ENCODE peak calls at places on chromosome 1, in six cellular contexts. One of them, this sample, is unnamed.

GRCh38 chr1:191134796-191135195 is 657.1 kb upstream of the BRINP3 start:
- DNase-seq in T-helper 2 cell treated with Interferon-gamma antibody and Interleukin-4, amounts not matched to agents 5 μg/mL and 100 μg/mL, for 36 hours: no peak
- DNase-seq in sigmoid colon: no peak
- DNase-seq in KBM-7: no peak
- DNase-seq in left colon: no peak
- DNase-seq in T47D: no peak
- DNase-seq in this sample: no peak

GRCh38 chr1:28518745-28519341 is 13.0 kb downstream of the RCC1 start:
- DNase-seq in T-helper 2 cell treated with Interferon-gamma antibody and Interleukin-4, amounts not matched to agents 5 μg/mL and 100 μg/mL, for 36 hours: peak; percentile 57
- DNase-seq in sigmoid colon: peak; percentile 68
- DNase-seq in KBM-7: peak; percentile 61
- DNase-seq in left colon: no peak
- DNase-seq in T47D: no peak
- DNase-seq in this sample: no peak

GRCh38 chr1:248872752-248873408 is 14.0 kb upstream of the ZNF692 start:
- DNase-seq in T-helper 2 cell treated with Interferon-gamma antibody and Interleukin-4, amounts not matched to agents 5 μg/mL and 100 μg/mL, for 36 hours: peak; percentile 60
- DNase-seq in sigmoid colon: peak; percentile 86
- DNase-seq in KBM-7: peak; percentile 83
- DNase-seq in left colon: peak; percentile 79
- DNase-seq in T47D: no peak
- DNase-seq in this sample: peak; percentile 56

GRCh38 chr1:116346943-116347673 is 25.9 kb upstream of the ATP1A1 start:
- DNase-seq in T-helper 2 cell treated with Interferon-gamma antibody and Interleukin-4, amounts not matched to agents 5 μg/mL and 100 μg/mL, for 36 hours: no peak
- DNase-seq in sigmoid colon: no peak
- DNase-seq in KBM-7: no peak
- DNase-seq in left colon: no peak
- DNase-seq in T47D: no peak
- DNase-seq in this sample: no peak

GRCh38 chr1:112887599-112888303 is 68.2 kb downstream of the SLC16A1 start:
- DNase-seq in T-helper 2 cell treated with Interferon-gamma antibody and Interleukin-4, amounts not matched to agents 5 μg/mL and 100 μg/mL, for 36 hours: no peak
- DNase-seq in sigmoid colon: no peak
- DNase-seq in KBM-7: no peak
- DNase-seq in left colon: no peak
- DNase-seq in T47D: no peak
- DNase-seq in this sample: no peak

GRCh38 chr1:184691719-184692324 is 62.8 kb downstream of the EDEM3 start:
- DNase-seq in T-helper 2 cell treated with Interferon-gamma antibody and Interleukin-4, amounts not matched to agents 5 μg/mL and 100 μg/mL, for 36 hours: no peak
- DNase-seq in sigmoid colon: no peak
- DNase-seq in KBM-7: peak; percentile 42
- DNase-seq in left colon: no peak
- DNase-seq in T47D: peak; percentile 28
- DNase-seq in this sample: peak; percentile 35

GRCh38 chr1:248611883-248612282 is 14.4 kb upstream of the OR2T10 start:
- DNase-seq in T-helper 2 cell treated with Interferon-gamma antibody and Interleukin-4, amounts not matched to agents 5 μg/mL and 100 μg/mL, for 36 hours: no peak
- DNase-seq in sigmoid colon: no peak
- DNase-seq in KBM-7: no peak
- DNase-seq in left colon: no peak
- DNase-seq in T47D: no peak
- DNase-seq in this sample: no peak

GRCh38 chr1:117678246-117678977 is 72.6 kb downstream of the TENT5C start:
- DNase-seq in T-helper 2 cell treated with Interferon-gamma antibody and Interleukin-4, amounts not matched to agents 5 μg/mL and 100 μg/mL, for 36 hours: no peak
- DNase-seq in sigmoid colon: no peak
- DNase-seq in KBM-7: no peak
- DNase-seq in left colon: no peak
- DNase-seq in T47D: no peak
- DNase-seq in this sample: no peak

GRCh38 chr1:32798679-32799416 is 18.3 kb downstream of the YARS1 start:
- DNase-seq in T-helper 2 cell treated with Interferon-gamma antibody and Interleukin-4, amounts not matched to agents 5 μg/mL and 100 μg/mL, for 36 hours: peak; percentile 55
- DNase-seq in sigmoid colon: no peak
- DNase-seq in KBM-7: no peak
- DNase-seq in left colon: no peak
- DNase-seq in T47D: no peak
- DNase-seq in this sample: no peak

GRCh38 chr1:116409751-116410182 is 36.7 kb downstream of the ATP1A1 start:
- DNase-seq in T-helper 2 cell treated with Interferon-gamma antibody and Interleukin-4, amounts not matched to agents 5 μg/mL and 100 μg/mL, for 36 hours: no peak
- DNase-seq in sigmoid colon: no peak
- DNase-seq in KBM-7: no peak
- DNase-seq in left colon: no peak
- DNase-seq in T47D: no peak
- DNase-seq in this sample: peak; percentile 36

GRCh38 chr1:41414716-41415306 is 53.6 kb downstream of the FOXO6 start:
- DNase-seq in T-helper 2 cell treated with Interferon-gamma antibody and Interleukin-4, amounts not matched to agents 5 μg/mL and 100 μg/mL, for 36 hours: no peak
- DNase-seq in sigmoid colon: no peak
- DNase-seq in KBM-7: no peak
- DNase-seq in left colon: no peak
- DNase-seq in T47D: no peak
- DNase-seq in this sample: peak; percentile 57

GRCh38 chr1:175481126-175482071 is 262.0 kb downstream of the TNR start:
- DNase-seq in T-helper 2 cell treated with Interferon-gamma antibody and Interleukin-4, amounts not matched to agents 5 μg/mL and 100 μg/mL, for 36 hours: no peak
- DNase-seq in sigmoid colon: no peak
- DNase-seq in KBM-7: peak; percentile 37
- DNase-seq in left colon: no peak
- DNase-seq in T47D: no peak
- DNase-seq in this sample: no peak

GRCh38 chr1:3785045-3785444 is 11.3 kb downstream of the LRRC47 start:
- DNase-seq in T-helper 2 cell treated with Interferon-gamma antibody and Interleukin-4, amounts not matched to agents 5 μg/mL and 100 μg/mL, for 36 hours: no peak
- DNase-seq in sigmoid colon: no peak
- DNase-seq in KBM-7: no peak
- DNase-seq in left colon: no peak
- DNase-seq in T47D: no peak
- DNase-seq in this sample: no peak

GRCh38 chr1:34792868-34793727 is at the start of gene GJA4:
- DNase-seq in T-helper 2 cell treated with Interferon-gamma antibody and Interleukin-4, amounts not matched to agents 5 μg/mL and 100 μg/mL, for 36 hours: no peak
- DNase-seq in sigmoid colon: no peak
- DNase-seq in KBM-7: no peak
- DNase-seq in left colon: no peak
- DNase-seq in T47D: no peak
- DNase-seq in this sample: no peak

GRCh38 chr1:219761208-219761860 is 148.4 kb upstream of the ZC3H11B start:
- DNase-seq in T-helper 2 cell treated with Interferon-gamma antibody and Interleukin-4, amounts not matched to agents 5 μg/mL and 100 μg/mL, for 36 hours: no peak
- DNase-seq in sigmoid colon: no peak
- DNase-seq in KBM-7: no peak
- DNase-seq in left colon: no peak
- DNase-seq in T47D: no peak
- DNase-seq in this sample: no peak

GRCh38 chr1:48493970-48494769 is 22.2 kb upstream of the SPATA6 start:
- DNase-seq in T-helper 2 cell treated with Interferon-gamma antibody and Interleukin-4, amounts not matched to agents 5 μg/mL and 100 μg/mL, for 36 hours: no peak
- DNase-seq in sigmoid colon: peak; percentile 67
- DNase-seq in KBM-7: no peak
- DNase-seq in left colon: peak; percentile 48
- DNase-seq in T47D: no peak
- DNase-seq in this sample: peak; percentile 51

GRCh38 chr1:185337221-185337620 is 20.2 kb upstream of the IVNS1ABP start:
- DNase-seq in T-helper 2 cell treated with Interferon-gamma antibody and Interleukin-4, amounts not matched to agents 5 μg/mL and 100 μg/mL, for 36 hours: no peak
- DNase-seq in sigmoid colon: no peak
- DNase-seq in KBM-7: no peak
- DNase-seq in left colon: no peak
- DNase-seq in T47D: no peak
- DNase-seq in this sample: no peak

GRCh38 chr1:18225236-18225904 is 117.8 kb downstream of the IGSF21 start:
- DNase-seq in T-helper 2 cell treated with Interferon-gamma antibody and Interleukin-4, amounts not matched to agents 5 μg/mL and 100 μg/mL, for 36 hours: no peak
- DNase-seq in sigmoid colon: no peak
- DNase-seq in KBM-7: no peak
- DNase-seq in left colon: no peak
- DNase-seq in T47D: no peak
- DNase-seq in this sample: no peak

GRCh38 chr1:237570530-237570929 is 320.2 kb downstream of the ZP4 start:
- DNase-seq in T-helper 2 cell treated with Interferon-gamma antibody and Interleukin-4, amounts not matched to agents 5 μg/mL and 100 μg/mL, for 36 hours: no peak
- DNase-seq in sigmoid colon: no peak
- DNase-seq in KBM-7: no peak
- DNase-seq in left colon: no peak
- DNase-seq in T47D: no peak
- DNase-seq in this sample: no peak

GRCh38 chr1:15323351-15323988 is 76.4 kb downstream of the FHAD1 start:
- DNase-seq in T-helper 2 cell treated with Interferon-gamma antibody and Interleukin-4, amounts not matched to agents 5 μg/mL and 100 μg/mL, for 36 hours: peak; percentile 63
- DNase-seq in sigmoid colon: peak; percentile 90
- DNase-seq in KBM-7: peak; percentile 86
- DNase-seq in left colon: peak; percentile 68
- DNase-seq in T47D: peak; percentile 35
- DNase-seq in this sample: peak; percentile 75

GRCh38 chr1:100883963-100884362 is 10.7 kb downstream of the EXTL2 start:
- DNase-seq in T-helper 2 cell treated with Interferon-gamma antibody and Interleukin-4, amounts not matched to agents 5 μg/mL and 100 μg/mL, for 36 hours: no peak
- DNase-seq in sigmoid colon: no peak
- DNase-seq in KBM-7: no peak
- DNase-seq in left colon: no peak
- DNase-seq in T47D: peak; percentile 4
- DNase-seq in this sample: no peak

GRCh38 chr1:44170281-44170823 is 28.9 kb upstream of the KLF18 start:
- DNase-seq in T-helper 2 cell treated with Interferon-gamma antibody and Interleukin-4, amounts not matched to agents 5 μg/mL and 100 μg/mL, for 36 hours: no peak
- DNase-seq in sigmoid colon: no peak
- DNase-seq in KBM-7: no peak
- DNase-seq in left colon: no peak
- DNase-seq in T47D: no peak
- DNase-seq in this sample: no peak

GRCh38 chr1:7767176-7767575 is 3.9 kb upstream of the VAMP3 start:
- DNase-seq in T-helper 2 cell treated with Interferon-gamma antibody and Interleukin-4, amounts not matched to agents 5 μg/mL and 100 μg/mL, for 36 hours: no peak
- DNase-seq in sigmoid colon: no peak
- DNase-seq in KBM-7: no peak
- DNase-seq in left colon: no peak
- DNase-seq in T47D: no peak
- DNase-seq in this sample: no peak

GRCh38 chr1:56788588-56788987 is 30.6 kb downstream of the FYB2 start:
- DNase-seq in T-helper 2 cell treated with Interferon-gamma antibody and Interleukin-4, amounts not matched to agents 5 μg/mL and 100 μg/mL, for 36 hours: no peak
- DNase-seq in sigmoid colon: no peak
- DNase-seq in KBM-7: no peak
- DNase-seq in left colon: peak; percentile 74
- DNase-seq in T47D: no peak
- DNase-seq in this sample: peak; percentile 60

This sample was measured in prostate gland.